ENCODE peak calls at places on chromosomes 16 and 17, in seven cellular contexts. One of them, this sample, is unnamed.

GRCh38 chr17:35764123-35764991 is 3.7 kb downstream of the C17orf50 start:
- DNase-seq in mesothelial cell of epicardium: peak
- DNase-seq in IMR-90: peak
- DNase-seq in fibroblast of mammary gland: peak
- DNase-seq in adrenal gland: peak
- DNase-seq in HFFc6: peak
- DNase-seq in heart right ventricle: peak
- DNase-seq in this sample: peak

GRCh38 chr16:88785106-88785924 is at the start of gene PIEZO1:
- DNase-seq in heart right ventricle: peak
- DNase-seq in mesothelial cell of epicardium: peak
- DNase-seq in IMR-90: peak
- DNase-seq in fibroblast of mammary gland: no peak
- DNase-seq in adrenal gland: peak
- DNase-seq in HFFc6: peak
- DNase-seq in this sample: peak

GRCh38 chr16:85981826-85982562 is 83.0 kb downstream of the IRF8 start:
- DNase-seq in fibroblast of mammary gland: no peak
- DNase-seq in mesothelial cell of epicardium: no peak
- DNase-seq in adrenal gland: no peak
- DNase-seq in heart right ventricle: no peak
- DNase-seq in HFFc6: no peak
- DNase-seq in IMR-90: no peak
- DNase-seq in this sample: no peak

GRCh38 chr17:28055546-28056275 is 13.2 kb downstream of the NLK start:
- DNase-seq in mesothelial cell of epicardium: no peak
- DNase-seq in fibroblast of mammary gland: no peak
- DNase-seq in HFFc6: no peak
- DNase-seq in adrenal gland: no peak
- DNase-seq in heart right ventricle: no peak
- DNase-seq in IMR-90: no peak
- DNase-seq in this sample: no peak

GRCh38 chr16:87043273-87044030 is 273.7 kb downstream of the C16orf95 start:
- DNase-seq in adrenal gland: no peak
- DNase-seq in fibroblast of mammary gland: peak
- DNase-seq in mesothelial cell of epicardium: no peak
- DNase-seq in HFFc6: no peak
- DNase-seq in heart right ventricle: peak
- DNase-seq in IMR-90: peak
- DNase-seq in this sample: no peak

GRCh38 chr16:31697744-31698125 is 170.0 kb downstream of the AHSP start:
- DNase-seq in adrenal gland: no peak
- DNase-seq in heart right ventricle: no peak
- DNase-seq in fibroblast of mammary gland: no peak
- DNase-seq in mesothelial cell of epicardium: no peak
- DNase-seq in IMR-90: no peak
- DNase-seq in HFFc6: no peak
- DNase-seq in this sample: no peak

GRCh38 chr17:66345264-66345663 is 42.9 kb downstream of the PRKCA start:
- DNase-seq in mesothelial cell of epicardium: no peak
- DNase-seq in IMR-90: no peak
- DNase-seq in fibroblast of mammary gland: no peak
- DNase-seq in heart right ventricle: no peak
- DNase-seq in adrenal gland: peak
- DNase-seq in HFFc6: no peak
- DNase-seq in this sample: no peak

GRCh38 chr17:63438092-63439051 is 7.7 kb downstream of the CYB561 start:
- DNase-seq in IMR-90: no peak
- DNase-seq in fibroblast of mammary gland: no peak
- DNase-seq in adrenal gland: no peak
- DNase-seq in heart right ventricle: no peak
- DNase-seq in HFFc6: no peak
- DNase-seq in mesothelial cell of epicardium: no peak
- DNase-seq in this sample: no peak

GRCh38 chr17:56832446-56832845 is 1.3 kb downstream of the C17orf67 start:
- DNase-seq in adrenal gland: no peak
- DNase-seq in HFFc6: no peak
- DNase-seq in heart right ventricle: no peak
- DNase-seq in mesothelial cell of epicardium: no peak
- DNase-seq in fibroblast of mammary gland: no peak
- DNase-seq in IMR-90: no peak
- DNase-seq in this sample: no peak

GRCh38 chr17:15998031-15998574 is 1.4 kb downstream of the ZSWIM7 start:
- DNase-seq in mesothelial cell of epicardium: no peak
- DNase-seq in fibroblast of mammary gland: no peak
- DNase-seq in HFFc6: no peak
- DNase-seq in IMR-90: no peak
- DNase-seq in adrenal gland: no peak
- DNase-seq in heart right ventricle: no peak
- DNase-seq in this sample: no peak

GRCh38 chr17:72079700-72080099 is 41.1 kb upstream of the SOX9 start:
- DNase-seq in adrenal gland: no peak
- DNase-seq in heart right ventricle: no peak
- DNase-seq in HFFc6: no peak
- DNase-seq in IMR-90: no peak
- DNase-seq in mesothelial cell of epicardium: no peak
- DNase-seq in fibroblast of mammary gland: no peak
- DNase-seq in this sample: peak

GRCh38 chr16:14963281-14964173 is 11.3 kb upstream of the PDXDC1 start:
- DNase-seq in mesothelial cell of epicardium: no peak
- DNase-seq in fibroblast of mammary gland: no peak
- DNase-seq in heart right ventricle: no peak
- DNase-seq in HFFc6: no peak
- DNase-seq in IMR-90: no peak
- DNase-seq in adrenal gland: no peak
- DNase-seq in this sample: no peak

GRCh38 chr16:78215222-78215621 is 115.8 kb downstream of the WWOX start:
- DNase-seq in IMR-90: no peak
- DNase-seq in adrenal gland: no peak
- DNase-seq in mesothelial cell of epicardium: no peak
- DNase-seq in HFFc6: no peak
- DNase-seq in fibroblast of mammary gland: no peak
- DNase-seq in heart right ventricle: no peak
- DNase-seq in this sample: no peak

GRCh38 chr16:73329363-73330306 is 281.7 kb upstream of the ZFHX3 start:
- DNase-seq in heart right ventricle: no peak
- DNase-seq in adrenal gland: no peak
- DNase-seq in IMR-90: no peak
- DNase-seq in HFFc6: no peak
- DNase-seq in mesothelial cell of epicardium: no peak
- DNase-seq in fibroblast of mammary gland: no peak
- DNase-seq in this sample: peak
- TF ChIP-seq CTCF in heart right ventricle: no peak
- TF ChIP-seq CTCF in adrenal gland: no peak
- TF ChIP-seq CTCF in IMR-90: no peak
- TF ChIP-seq CTCF in HFFc6: no peak
- TF ChIP-seq CTCF in mesothelial cell of epicardium: no peak
- TF ChIP-seq CTCF in fibroblast of mammary gland: no peak
- TF ChIP-seq CTCF in this sample: no peak

DNA sequence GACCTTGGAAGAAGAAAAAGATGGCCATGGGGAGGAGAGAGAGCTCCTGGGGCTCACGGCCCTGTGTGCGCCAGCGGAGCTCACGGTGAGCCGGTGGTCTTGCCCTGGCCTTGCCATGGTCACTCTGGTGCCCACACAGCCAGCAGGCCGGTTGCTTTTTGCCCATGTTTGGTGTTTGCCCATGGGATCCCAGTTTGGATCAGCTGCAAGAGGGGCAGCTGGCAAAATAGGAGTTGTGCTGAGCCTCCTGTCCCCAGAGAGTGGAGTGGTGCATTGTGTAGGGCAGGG is 1.6 kb downstream of the NHERF1 start:
- DNase-seq in fibroblast of mammary gland: no peak
- DNase-seq in HFFc6: no peak
- DNase-seq in heart right ventricle: no peak
- DNase-seq in mesothelial cell of epicardium: no peak
- DNase-seq in adrenal gland: no peak
- DNase-seq in IMR-90: no peak
- DNase-seq in this sample: no peak
- TF ChIP-seq CTCF in fibroblast of mammary gland: no peak
- TF ChIP-seq CTCF in HFFc6: no peak
- TF ChIP-seq CTCF in heart right ventricle: no peak
- TF ChIP-seq CTCF in mesothelial cell of epicardium: no peak
- TF ChIP-seq CTCF in adrenal gland: no peak
- TF ChIP-seq CTCF in IMR-90: no peak
- TF ChIP-seq CTCF in this sample: no peak

DNA sequence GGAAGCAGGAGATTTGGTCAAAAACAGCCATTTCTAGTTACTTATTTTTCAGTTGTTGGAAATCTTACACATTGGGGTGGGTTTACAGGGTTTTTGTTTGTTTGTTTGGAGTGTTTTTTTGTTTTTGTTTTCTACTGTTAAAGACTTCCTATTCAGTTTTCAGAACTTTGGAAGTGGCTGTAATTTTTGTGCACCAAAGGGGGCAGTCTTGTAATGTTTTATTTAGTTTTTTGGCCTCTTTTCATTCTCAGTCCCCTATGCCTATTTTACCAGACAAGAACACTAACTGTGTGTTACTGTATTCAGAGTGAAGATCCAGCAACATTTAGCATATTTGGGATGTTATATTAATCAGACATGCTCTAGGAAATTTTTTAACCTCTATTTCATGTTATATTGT is 20.6 kb downstream of the TPPP3 start:
- DNase-seq in adrenal gland: no peak
- DNase-seq in IMR-90: peak
- DNase-seq in HFFc6: peak
- DNase-seq in heart right ventricle: peak
- DNase-seq in mesothelial cell of epicardium: no peak
- DNase-seq in fibroblast of mammary gland: peak
- DNase-seq in this sample: no peak
- TF ChIP-seq CTCF in adrenal gland: peak
- TF ChIP-seq CTCF in IMR-90: peak
- TF ChIP-seq CTCF in HFFc6: peak
- TF ChIP-seq CTCF in heart right ventricle: peak
- TF ChIP-seq CTCF in mesothelial cell of epicardium: peak
- TF ChIP-seq CTCF in fibroblast of mammary gland: peak
- TF ChIP-seq CTCF in this sample: peak

GRCh38 chr17:48347203-48347602 is 82.8 kb downstream of the SKAP1 start:
- DNase-seq in IMR-90: no peak
- DNase-seq in mesothelial cell of epicardium: no peak
- DNase-seq in heart right ventricle: no peak
- DNase-seq in fibroblast of mammary gland: no peak
- DNase-seq in HFFc6: no peak
- DNase-seq in adrenal gland: no peak
- DNase-seq in this sample: no peak

GRCh38 chr17:48352630-48353029 is 77.4 kb downstream of the SKAP1 start:
- DNase-seq in IMR-90: peak
- DNase-seq in fibroblast of mammary gland: peak
- DNase-seq in mesothelial cell of epicardium: no peak
- DNase-seq in heart right ventricle: no peak
- DNase-seq in adrenal gland: no peak
- DNase-seq in HFFc6: no peak
- DNase-seq in this sample: no peak

GRCh38 chr17:48356866-48357265 is 73.1 kb downstream of the SKAP1 start:
- DNase-seq in adrenal gland: no peak
- DNase-seq in HFFc6: no peak
- DNase-seq in mesothelial cell of epicardium: no peak
- DNase-seq in fibroblast of mammary gland: no peak
- DNase-seq in heart right ventricle: no peak
- DNase-seq in IMR-90: no peak
- DNase-seq in this sample: no peak

GRCh38 chr17:48348352-48348751 is 81.7 kb downstream of the SKAP1 start:
- DNase-seq in fibroblast of mammary gland: no peak
- DNase-seq in mesothelial cell of epicardium: no peak
- DNase-seq in IMR-90: no peak
- DNase-seq in HFFc6: no peak
- DNase-seq in heart right ventricle: no peak
- DNase-seq in adrenal gland: no peak
- DNase-seq in this sample: no peak

DNA sequence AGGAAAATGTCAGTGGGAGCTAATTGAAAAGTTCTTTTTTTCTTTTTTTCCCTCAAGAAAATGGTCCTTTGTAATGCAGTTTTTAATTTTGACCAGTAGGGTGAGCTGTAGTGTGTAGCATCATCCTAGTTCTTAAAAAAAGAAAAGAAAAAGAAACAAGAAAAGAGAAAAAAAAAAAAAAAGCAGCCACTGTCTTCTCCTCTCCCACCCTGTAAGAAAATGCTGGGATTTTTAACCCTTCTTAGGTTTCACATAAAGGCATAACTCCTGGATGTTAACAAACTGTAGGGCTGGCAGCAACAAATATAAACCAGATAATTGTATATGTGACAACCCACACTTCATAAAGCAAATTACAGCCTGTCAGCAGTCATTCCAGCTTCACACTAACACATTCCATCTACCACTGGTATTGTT is 78.1 kb downstream of the SKAP1 start:
- DNase-seq in adrenal gland: no peak
- DNase-seq in heart right ventricle: no peak
- DNase-seq in IMR-90: peak
- DNase-seq in mesothelial cell of epicardium: no peak
- DNase-seq in HFFc6: peak
- DNase-seq in fibroblast of mammary gland: peak
- DNase-seq in this sample: no peak
- TF ChIP-seq CTCF in adrenal gland: peak
- TF ChIP-seq CTCF in heart right ventricle: peak
- TF ChIP-seq CTCF in IMR-90: peak
- TF ChIP-seq CTCF in mesothelial cell of epicardium: peak
- TF ChIP-seq CTCF in HFFc6: peak
- TF ChIP-seq CTCF in fibroblast of mammary gland: peak
- TF ChIP-seq CTCF in this sample: peak

GRCh38 chr17:74117999-74118421 is 85.5 kb upstream of the RPL38 start:
- DNase-seq in IMR-90: no peak
- DNase-seq in adrenal gland: no peak
- DNase-seq in mesothelial cell of epicardium: no peak
- DNase-seq in HFFc6: no peak
- DNase-seq in heart right ventricle: no peak
- DNase-seq in fibroblast of mammary gland: no peak
- DNase-seq in this sample: no peak
- TF ChIP-seq CTCF in IMR-90: no peak
- TF ChIP-seq CTCF in adrenal gland: no peak
- TF ChIP-seq CTCF in mesothelial cell of epicardium: no peak
- TF ChIP-seq CTCF in HFFc6: no peak
- TF ChIP-seq CTCF in heart right ventricle: no peak
- TF ChIP-seq CTCF in fibroblast of mammary gland: no peak
- TF ChIP-seq CTCF in this sample: no peak

GRCh38 chr16:1784977-1785845 is 2.5 kb downstream of the NUBP2 start:
- DNase-seq in IMR-90: no peak
- DNase-seq in adrenal gland: no peak
- DNase-seq in fibroblast of mammary gland: no peak
- DNase-seq in heart right ventricle: no peak
- DNase-seq in HFFc6: no peak
- DNase-seq in mesothelial cell of epicardium: no peak
- DNase-seq in this sample: no peak

GRCh38 chr16:1785846-1786170 is 3.0 kb downstream of the NUBP2 start:
- DNase-seq in HFFc6: no peak
- DNase-seq in IMR-90: no peak
- DNase-seq in heart right ventricle: no peak
- DNase-seq in fibroblast of mammary gland: no peak
- DNase-seq in adrenal gland: no peak
- DNase-seq in mesothelial cell of epicardium: no peak
- DNase-seq in this sample: no peak

GRCh38 chr16:1787056-1787321 is 4.2 kb downstream of the NUBP2 start:
- DNase-seq in adrenal gland: no peak
- DNase-seq in mesothelial cell of epicardium: no peak
- DNase-seq in heart right ventricle: no peak
- DNase-seq in fibroblast of mammary gland: no peak
- DNase-seq in HFFc6: no peak
- DNase-seq in IMR-90: no peak
- DNase-seq in this sample: peak

GRCh38 chr16:1787322-1788094 is 4.7 kb downstream of the NUBP2 start:
- DNase-seq in IMR-90: no peak
- DNase-seq in heart right ventricle: peak
- DNase-seq in HFFc6: no peak
- DNase-seq in mesothelial cell of epicardium: no peak
- DNase-seq in adrenal gland: no peak
- DNase-seq in fibroblast of mammary gland: no peak
- DNase-seq in this sample: no peak

GRCh38 chr16:1786242-1787055 is 3.7 kb downstream of the NUBP2 start:
- DNase-seq in heart right ventricle: no peak
- DNase-seq in IMR-90: no peak
- DNase-seq in adrenal gland: no peak
- DNase-seq in mesothelial cell of epicardium: no peak
- DNase-seq in HFFc6: no peak
- DNase-seq in fibroblast of mammary gland: no peak
- DNase-seq in this sample: no peak
- TF ChIP-seq CTCF in heart right ventricle: no peak
- TF ChIP-seq CTCF in IMR-90: no peak
- TF ChIP-seq CTCF in adrenal gland: no peak
- TF ChIP-seq CTCF in mesothelial cell of epicardium: no peak
- TF ChIP-seq CTCF in HFFc6: peak
- TF ChIP-seq CTCF in fibroblast of mammary gland: no peak
- TF ChIP-seq CTCF in this sample: no peak

This sample was measured in body of pancreas.